ENCODE peak calls at places on chromosomes 5 and 9, in five cellular contexts. One of them, this sample, is unnamed.

GRCh38 chr9:79660615-79661014 is 88.8 kb downstream of the TLE4 start:
- DNase-seq in right lobe of liver: no peak
- DNase-seq in neural progenitor cell: peak
- DNase-seq in fibroblast of pulmonary artery: no peak
- DNase-seq in colonic mucosa: no peak
- DNase-seq in this sample: no peak

GRCh38 chr5:2751592-2752021 is at the start of gene IRX2:
- DNase-seq in right lobe of liver: no peak
- DNase-seq in neural progenitor cell: peak
- DNase-seq in fibroblast of pulmonary artery: peak
- DNase-seq in colonic mucosa: peak
- DNase-seq in this sample: peak

GRCh38 chr9:122327175-122327574 is 43.6 kb upstream of the PTGS1 start:
- DNase-seq in right lobe of liver: no peak
- DNase-seq in neural progenitor cell: no peak
- DNase-seq in fibroblast of pulmonary artery: no peak
- DNase-seq in colonic mucosa: no peak
- DNase-seq in this sample: no peak

GRCh38 chr9:136614372-136614922 is 48.3 kb upstream of the EGFL7 start:
- DNase-seq in right lobe of liver: no peak
- DNase-seq in neural progenitor cell: no peak
- DNase-seq in fibroblast of pulmonary artery: peak
- DNase-seq in colonic mucosa: peak
- DNase-seq in this sample: peak

GRCh38 chr9:136626066-136626725 is 36.5 kb upstream of the EGFL7 start:
- DNase-seq in right lobe of liver: peak
- DNase-seq in neural progenitor cell: no peak
- DNase-seq in fibroblast of pulmonary artery: no peak
- DNase-seq in colonic mucosa: peak
- DNase-seq in this sample: no peak

GRCh38 chr9:89941875-89942274 is 337.1 kb downstream of the GADD45G start:
- DNase-seq in right lobe of liver: no peak
- DNase-seq in neural progenitor cell: no peak
- DNase-seq in fibroblast of pulmonary artery: peak
- DNase-seq in colonic mucosa: no peak
- DNase-seq in this sample: peak

GRCh38 chr9:4743131-4743875 is 2.3 kb upstream of the AK3 start:
- DNase-seq in right lobe of liver: no peak
- DNase-seq in neural progenitor cell: no peak
- DNase-seq in fibroblast of pulmonary artery: no peak
- DNase-seq in colonic mucosa: no peak
- DNase-seq in this sample: peak

GRCh38 chr5:134510970-134511795 is 14.3 kb upstream of the JADE2 start:
- DNase-seq in right lobe of liver: no peak
- DNase-seq in neural progenitor cell: no peak
- DNase-seq in fibroblast of pulmonary artery: peak
- DNase-seq in colonic mucosa: no peak
- DNase-seq in this sample: peak

GRCh38 chr5:56900858-56901578 is 8.4 kb upstream of the SETD9 start:
- DNase-seq in right lobe of liver: no peak
- DNase-seq in neural progenitor cell: peak
- DNase-seq in fibroblast of pulmonary artery: peak
- DNase-seq in colonic mucosa: peak
- DNase-seq in this sample: peak

GRCh38 chr5:39561421-39561820 is 136.6 kb upstream of the DAB2 start:
- DNase-seq in right lobe of liver: no peak
- DNase-seq in neural progenitor cell: no peak
- DNase-seq in fibroblast of pulmonary artery: no peak
- DNase-seq in colonic mucosa: no peak
- DNase-seq in this sample: peak

GRCh38 chr9:121736147-121736721 is 84.8 kb downstream of the DAB2IP start:
- DNase-seq in right lobe of liver: peak
- DNase-seq in neural progenitor cell: peak
- DNase-seq in fibroblast of pulmonary artery: peak
- DNase-seq in colonic mucosa: peak
- DNase-seq in this sample: peak

GRCh38 chr5:14213813-14214585 is 70.9 kb downstream of the TRIO start:
- DNase-seq in right lobe of liver: no peak
- DNase-seq in neural progenitor cell: peak
- DNase-seq in fibroblast of pulmonary artery: no peak
- DNase-seq in colonic mucosa: no peak
- DNase-seq in this sample: no peak

GRCh38 chr5:22889714-22890113 is 36.6 kb upstream of the CDH12 start:
- DNase-seq in right lobe of liver: no peak
- DNase-seq in neural progenitor cell: no peak
- DNase-seq in fibroblast of pulmonary artery: no peak
- DNase-seq in colonic mucosa: no peak
- DNase-seq in this sample: no peak

GRCh38 chr5:180718810-180719453 is 20.9 kb downstream of the OR2Y1 start:
- DNase-seq in right lobe of liver: no peak
- DNase-seq in neural progenitor cell: peak
- DNase-seq in fibroblast of pulmonary artery: peak
- DNase-seq in colonic mucosa: no peak
- DNase-seq in this sample: peak

GRCh38 chr9:108836771-108837170 is 19.0 kb downstream of the ACTL7B start:
- DNase-seq in right lobe of liver: no peak
- DNase-seq in neural progenitor cell: peak
- DNase-seq in fibroblast of pulmonary artery: no peak
- DNase-seq in colonic mucosa: no peak
- DNase-seq in this sample: no peak

GRCh38 chr9:99820330-99821186 is 1.1 kb upstream of the NR4A3 start:
- DNase-seq in right lobe of liver: peak
- DNase-seq in neural progenitor cell: no peak
- DNase-seq in fibroblast of pulmonary artery: peak
- DNase-seq in colonic mucosa: peak
- DNase-seq in this sample: peak

DNA sequence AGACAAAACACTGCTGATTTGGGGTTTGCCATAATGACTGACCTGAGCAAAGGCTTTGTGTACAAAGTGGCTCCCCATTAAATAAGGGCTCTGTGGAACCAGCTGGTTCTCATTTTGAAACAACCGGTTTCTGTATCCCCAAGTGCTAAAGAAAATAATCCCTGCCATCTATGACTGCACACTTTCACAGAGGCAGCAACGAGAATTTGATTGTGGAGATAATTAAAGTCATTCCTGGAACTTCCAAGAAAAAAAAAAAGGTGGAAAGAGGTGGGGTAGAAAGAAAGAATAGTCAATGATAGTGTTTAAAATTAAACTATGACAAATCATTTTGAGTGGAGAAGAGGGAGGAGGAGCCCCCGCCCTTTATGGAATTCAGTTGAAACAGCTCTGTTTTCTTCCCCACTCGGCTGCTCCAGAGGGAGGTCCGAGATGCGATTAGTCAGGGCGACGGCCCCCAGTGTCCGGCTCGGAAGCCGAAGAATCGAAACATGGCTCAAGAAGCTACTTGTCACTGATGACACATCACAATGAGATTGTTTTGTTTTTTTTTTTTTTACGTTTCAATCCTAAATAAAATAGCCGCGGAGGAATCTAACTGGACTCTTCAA is 38.4 kb downstream of the EBF1 start:
- DNase-seq in right lobe of liver: no peak
- DNase-seq in neural progenitor cell: peak
- DNase-seq in fibroblast of pulmonary artery: peak
- DNase-seq in colonic mucosa: no peak
- DNase-seq in this sample: peak
- H3K4me3 ChIP-seq in right lobe of liver: no peak
- H3K4me3 ChIP-seq in neural progenitor cell: peak
- H3K4me3 ChIP-seq in fibroblast of pulmonary artery: peak
- H3K4me3 ChIP-seq in colonic mucosa: no peak
- H3K4me3 ChIP-seq in this sample: peak

GRCh38 chr9:114314881-114315722 is 7.8 kb upstream of the ORM1 start:
- DNase-seq in right lobe of liver: peak
- DNase-seq in neural progenitor cell: no peak
- DNase-seq in fibroblast of pulmonary artery: no peak
- DNase-seq in colonic mucosa: peak
- DNase-seq in this sample: peak
- H3K4me3 ChIP-seq in right lobe of liver: peak
- H3K4me3 ChIP-seq in neural progenitor cell: no peak
- H3K4me3 ChIP-seq in fibroblast of pulmonary artery: no peak
- H3K4me3 ChIP-seq in colonic mucosa: no peak
- H3K4me3 ChIP-seq in this sample: no peak

DNA sequence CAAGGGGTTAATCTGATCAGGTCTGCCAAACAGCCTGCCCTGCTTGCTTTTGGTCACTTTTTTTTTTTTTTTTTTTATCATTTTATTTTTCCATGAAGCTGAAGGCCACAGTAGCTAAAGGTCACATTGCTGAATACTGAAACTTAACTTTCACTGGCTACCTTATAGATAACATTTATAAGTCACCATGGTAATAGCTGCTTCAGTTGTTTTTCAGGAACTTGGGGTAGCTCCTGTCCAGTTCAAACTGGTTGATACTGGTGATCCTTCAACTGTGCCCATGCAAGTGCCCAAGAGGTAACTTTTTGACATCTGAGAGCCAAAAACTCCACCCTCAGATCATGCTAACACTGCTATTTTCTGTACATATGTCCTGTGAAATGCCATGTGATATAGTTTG is 68.3 kb upstream of the RGS7BP start:
- DNase-seq in right lobe of liver: no peak
- DNase-seq in neural progenitor cell: no peak
- DNase-seq in fibroblast of pulmonary artery: peak
- DNase-seq in colonic mucosa: no peak
- DNase-seq in this sample: no peak
- H3K4me3 ChIP-seq in right lobe of liver: no peak
- H3K4me3 ChIP-seq in neural progenitor cell: no peak
- H3K4me3 ChIP-seq in fibroblast of pulmonary artery: no peak
- H3K4me3 ChIP-seq in colonic mucosa: no peak
- H3K4me3 ChIP-seq in this sample: no peak

GRCh38 chr5:159917919-159918487 is 1.7 kb downstream of the ADRA1B start:
- DNase-seq in right lobe of liver: no peak
- DNase-seq in neural progenitor cell: no peak
- DNase-seq in fibroblast of pulmonary artery: no peak
- DNase-seq in colonic mucosa: no peak
- DNase-seq in this sample: no peak
- H3K4me3 ChIP-seq in right lobe of liver: peak
- H3K4me3 ChIP-seq in neural progenitor cell: no peak
- H3K4me3 ChIP-seq in fibroblast of pulmonary artery: peak
- H3K4me3 ChIP-seq in colonic mucosa: no peak
- H3K4me3 ChIP-seq in this sample: peak

GRCh38 chr9:20043035-20043434 is 254.2 kb upstream of the SLC24A2 start:
- DNase-seq in right lobe of liver: no peak
- DNase-seq in neural progenitor cell: no peak
- DNase-seq in fibroblast of pulmonary artery: no peak
- DNase-seq in colonic mucosa: no peak
- DNase-seq in this sample: no peak
- H3K4me3 ChIP-seq in right lobe of liver: no peak
- H3K4me3 ChIP-seq in neural progenitor cell: no peak
- H3K4me3 ChIP-seq in fibroblast of pulmonary artery: no peak
- H3K4me3 ChIP-seq in colonic mucosa: no peak
- H3K4me3 ChIP-seq in this sample: no peak

GRCh38 chr9:69412741-69413150 is 87.7 kb downstream of the ENTREP1 start:
- DNase-seq in right lobe of liver: peak
- DNase-seq in neural progenitor cell: peak
- DNase-seq in fibroblast of pulmonary artery: peak
- DNase-seq in colonic mucosa: peak
- DNase-seq in this sample: peak
- H3K4me3 ChIP-seq in right lobe of liver: no peak
- H3K4me3 ChIP-seq in neural progenitor cell: no peak
- H3K4me3 ChIP-seq in fibroblast of pulmonary artery: peak
- H3K4me3 ChIP-seq in colonic mucosa: no peak
- H3K4me3 ChIP-seq in this sample: peak